ENCODE peak calls at places on chromosomes 7 and 10, in seven cellular contexts. Y, D, H, A, K, T and S are unnamed samples.

GRCh38 chr10:72762042-72762441 is 70.1 kb downstream of the MCU start:
- DNase-seq in D (no peak), T (no peak), K (no peak), H (no peak), A (no peak), Y (no peak), S (no peak)

GRCh38 chr10:103645141-103646054 is 151.9 kb downstream of the NEURL1 start:
- DNase-seq in A (no peak), H (no peak), Y (peak; percentile 91), D (peak; percentile 59), K (no peak), T (no peak), S (no peak)

GRCh38 chr7:65722361-65722792 is 150.5 kb upstream of the VKORC1L1 start:
- DNase-seq in D (peak; percentile 75), H (peak; percentile 62), A (peak; percentile 62), Y (no peak), K (peak; percentile 20), T (peak; percentile 23), S (no peak)

GRCh38 chr7:39958038-39958437 is 8.0 kb downstream of the CDK13 start:
- DNase-seq in H (no peak), K (no peak), D (no peak), Y (no peak), A (no peak), T (no peak), S (no peak)

GRCh38 chr7:42445691-42446090 is 208.7 kb upstream of the GLI3 start:
- DNase-seq in H (no peak), Y (no peak), D (no peak), A (no peak), T (no peak), K (no peak), S (no peak)

GRCh38 chr7:111853231-111853990 is 291.1 kb upstream of the IMMP2L start:
- DNase-seq in Y (no peak), D (no peak), A (peak; percentile 49), T (no peak), K (no peak), H (no peak), S (no peak)

GRCh38 chr10:71831646-71832552 is 19.2 kb downstream of the PSAP start:
- DNase-seq in A (no peak), D (peak; percentile 42), Y (no peak), T (no peak), K (no peak), H (no peak), S (no peak)

GRCh38 chr10:133262696-133263095 is 14.0 kb downstream of the ADAM8 start:
- DNase-seq in Y (no peak), D (peak; percentile 32), T (no peak), A (no peak), H (no peak), K (no peak), S (no peak)

GRCh38 chr7:66837007-66837406 is 84.0 kb upstream of the TMEM248 start:
- DNase-seq in Y (no peak), T (peak; percentile 20), D (peak; percentile 34), K (no peak), A (peak; percentile 76), H (no peak), S (peak; percentile 20)

GRCh38 chr10:110650265-110650668 is 6.1 kb downstream of the RBM20 start:
- DNase-seq in A (no peak), D (no peak), K (no peak), T (no peak), H (no peak), Y (no peak), S (no peak)

GRCh38 chr10:62108768-62109430 is 159.7 kb downstream of the RTKN2 start:
- DNase-seq in T (no peak), D (no peak), Y (no peak), A (no peak), K (no peak), H (no peak), S (no peak)

GRCh38 chr7:16396766-16397496 is 24.4 kb downstream of the CRPPA start:
- DNase-seq in T (no peak), H (no peak), K (no peak), D (no peak), A (peak; percentile 3), Y (no peak), S (no peak)

GRCh38 chr10:21526952-21527633 is 1.6 kb upstream of the SKIDA1 start:
- DNase-seq in A (peak; percentile 80), K (no peak), T (no peak), H (no peak), Y (no peak), D (peak; percentile 69), S (no peak)

GRCh38 chr10:114762811-114763210 is 58.8 kb upstream of the FHIP2A start:
- DNase-seq in T (no peak), A (no peak), Y (no peak), H (no peak), D (no peak), K (no peak), S (no peak)

GRCh38 chr7:22666732-22667131 is 60.3 kb upstream of the IL6 start:
- DNase-seq in D (no peak), Y (no peak), A (no peak), K (no peak), H (peak; percentile 11), T (no peak), S (no peak)

GRCh38 chr10:6088721-6089333 is at the start of gene RBM17:
- DNase-seq in K (peak; percentile 72), Y (peak; percentile 94), A (peak; percentile 98), D (peak; percentile 96), T (peak; percentile 86), H (peak; percentile 89), S (peak; percentile 65)

GRCh38 chr10:63573068-63573697 is 52.0 kb downstream of the REEP3 start:
- DNase-seq in D (no peak), H (peak; percentile 26), Y (peak; percentile 78), T (no peak), A (no peak), K (no peak), S (peak; percentile 51)

GRCh38 chr10:4770766-4771553 is 55.0 kb upstream of the AKR1E2 start:
- DNase-seq in K (peak; percentile 69), D (no peak), A (no peak), Y (peak; percentile 59), H (no peak), T (peak; percentile 41), S (no peak)

GRCh38 chr7:7802531-7802930 is 84.1 kb upstream of the RPA3 start:
- DNase-seq in A (no peak), Y (no peak), D (no peak), K (no peak), H (no peak), T (no peak), S (no peak)

GRCh38 chr10:104367856-104368255 is 14.2 kb downstream of the CFAP58 start:
- DNase-seq in A (no peak), Y (no peak), H (no peak), D (no peak), T (no peak), K (no peak), S (no peak)

GRCh38 chr7:135673360-135673706 is 11.0 kb downstream of the STMP1 start:
- DNase-seq in K (no peak), Y (no peak), H (no peak), D (no peak), A (no peak), T (no peak), S (no peak)

GRCh38 chr7:27943261-27943660 is 203.3 kb downstream of the TAX1BP1 start:
- DNase-seq in A (no peak), T (no peak), D (no peak), H (no peak), K (no peak), Y (no peak), S (peak; percentile 51)

GRCh38 chr10:92279297-92279696 is 11.6 kb downstream of the CPEB3 start:
- DNase-seq in A (no peak), H (no peak), K (no peak), D (no peak), Y (no peak), T (no peak), S (no peak)

GRCh38 chr10:74610299-74610698 is 216.1 kb upstream of the KAT6B start:
- DNase-seq in Y (no peak), H (no peak), K (no peak), D (no peak), T (no peak), A (no peak), S (no peak)

GRCh38 chr10:69360485-69361302 is 56.0 kb downstream of the TACR2 start:
- DNase-seq in H (no peak), K (peak; percentile 94), T (peak; percentile 49), D (peak; percentile 81), A (no peak), Y (peak; percentile 59), S (no peak)

GRCh38 chr7:107891619-107892366 is 810 bp downstream of the DLD start:
- DNase-seq in T (no peak), A (no peak), H (no peak), D (no peak), K (no peak), Y (no peak), S (no peak)

GRCh38 chr10:100970076-100970913 is 991 bp downstream of the SEMA4G start:
- DNase-seq in T (no peak), K (peak; percentile 44), Y (no peak), D (peak; percentile 87), A (peak; percentile 42), H (no peak), S (no peak)

GRCh38 chr10:43077421-43078171 is 727 bp downstream of the RET start:
- DNase-seq in T (no peak), K (no peak), A (peak; percentile 54), H (no peak), D (no peak), Y (no peak), S (no peak)

GRCh38 chr10:117131390-117132327 is 6.4 kb downstream of the VAX1 start:
- DNase-seq in Y (no peak), D (peak; percentile 18), A (peak; percentile 65), K (no peak), T (no peak), H (no peak), S (no peak)

GRCh38 chr7:5452937-5453540 is 29.4 kb upstream of the TNRC18 start:
- DNase-seq in D (no peak), K (no peak), T (no peak), Y (peak; percentile 30), A (peak; percentile 89), H (no peak), S (no peak)